ENCODE peak calls at places on chromosomes 16 and 17, in eight cellular contexts. O, N, J, A, B, Z, F and Q are unnamed samples. For H3K9me3, the result is how much of the 10 kb centered on the place peaks cover.

GRCh38 chr17:38584350-38584925 is 21.3 kb downstream of the SRCIN1 start:
- DNase-seq in O (peak), N (peak), J (peak), A (peak), B (peak), Z (peak), F (peak), Q (no peak)

GRCh38 chr16:31201511-31202401 is 804 bp downstream of the PYCARD start:
- DNase-seq in O (no peak), N (peak), J (peak), A (peak), B (peak), Z (peak), F (no peak), Q (no peak)

GRCh38 chr17:62891659-62892058 is 74.4 kb upstream of the TANC2 start:
- DNase-seq in O (no peak), N (no peak), J (no peak), A (no peak), B (no peak), Z (no peak), F (no peak), Q (no peak)

GRCh38 chr16:78579020-78579419 is 479.6 kb downstream of the WWOX start:
- DNase-seq in O (no peak), N (no peak), J (no peak), A (no peak), B (no peak), Z (no peak), F (no peak), Q (no peak)

GRCh38 chr17:81888105-81888987 is 3.0 kb downstream of the ALYREF start:
- DNase-seq in O (no peak), N (no peak), J (no peak), A (no peak), B (no peak), Z (no peak), F (no peak), Q (no peak)

GRCh38 chr17:55324296-55324978 is 59.7 kb downstream of the HLF start:
- DNase-seq in O (no peak), N (no peak), J (no peak), A (no peak), B (no peak), Z (no peak), F (no peak), Q (no peak)

GRCh38 chr17:1714488-1714979 is 4.4 kb upstream of the TLCD2 start:
- DNase-seq in O (peak), N (peak), J (peak), A (peak), B (no peak), Z (peak), F (peak), Q (peak)

GRCh38 chr16:79076039-79076767 is 524.3 kb downstream of the MAF start:
- DNase-seq in O (no peak), N (no peak), J (no peak), A (no peak), B (no peak), Z (no peak), F (no peak), Q (no peak)

GRCh38 chr17:37770631-37771518 is 26.0 kb upstream of the HNF1B start:
- DNase-seq in O (peak), N (peak), J (no peak), A (peak), B (no peak), Z (peak), F (no peak), Q (no peak)

GRCh38 chr16:10862432-10862831 is 14.6 kb upstream of the CIITA start:
- DNase-seq in O (peak), N (peak), J (no peak), A (no peak), B (no peak), Z (no peak), F (peak), Q (no peak)

GRCh38 chr17:48131216-48131824 is 23.8 kb downstream of the SNX11 start:
- DNase-seq in O (peak), N (peak), J (no peak), A (peak), B (peak), Z (peak), F (no peak), Q (peak)

GRCh38 chr17:7042507-7043194 is 1.2 kb downstream of the SLC16A11 start:
- DNase-seq in O (no peak), N (no peak), J (no peak), A (peak), B (peak), Z (no peak), F (no peak), Q (no peak)

GRCh38 chr17:68248886-68249872 is 1.3 kb downstream of the AMZ2 start:
- DNase-seq in O (no peak), N (no peak), J (no peak), A (no peak), B (peak), Z (no peak), F (no peak), Q (no peak)

GRCh38 chr17:41103896-41104295 is 1.3 kb upstream of the KRTAP4-9 start:
- DNase-seq in O (no peak), N (no peak), J (no peak), A (no peak), B (no peak), Z (no peak), F (no peak), Q (no peak)

GRCh38 chr16:68553186-68553585 is 14.1 kb downstream of the ZFP90 start:
- DNase-seq in O (no peak), N (no peak), J (no peak), A (no peak), B (no peak), Z (no peak), F (no peak), Q (no peak)
- H3K9me3 ChIP-seq in O (half or more), N (under half), J (under half), A (under half), B (half or more), Z (under half), F (under half), Q (half or more)

GRCh38 chr16:84986879-84987278 is 24.5 kb downstream of the ZDHHC7 start:
- DNase-seq in O (no peak), N (no peak), J (no peak), A (no peak), B (no peak), Z (no peak), F (no peak), Q (no peak)

GRCh38 chr16:84985079-84986065 is 26.0 kb downstream of the ZDHHC7 start:
- DNase-seq in O (no peak), N (no peak), J (no peak), A (no peak), B (no peak), Z (no peak), F (no peak), Q (peak)

GRCh38 chr16:84983308-84983707 is 28.0 kb downstream of the ZDHHC7 start:
- DNase-seq in O (no peak), N (no peak), J (no peak), A (no peak), B (no peak), Z (no peak), F (no peak), Q (no peak)

GRCh38 chr16:84988328-84989080 is 22.8 kb downstream of the ZDHHC7 start:
- DNase-seq in O (no peak), N (no peak), J (no peak), A (no peak), B (no peak), Z (no peak), F (no peak), Q (no peak)

DNA sequence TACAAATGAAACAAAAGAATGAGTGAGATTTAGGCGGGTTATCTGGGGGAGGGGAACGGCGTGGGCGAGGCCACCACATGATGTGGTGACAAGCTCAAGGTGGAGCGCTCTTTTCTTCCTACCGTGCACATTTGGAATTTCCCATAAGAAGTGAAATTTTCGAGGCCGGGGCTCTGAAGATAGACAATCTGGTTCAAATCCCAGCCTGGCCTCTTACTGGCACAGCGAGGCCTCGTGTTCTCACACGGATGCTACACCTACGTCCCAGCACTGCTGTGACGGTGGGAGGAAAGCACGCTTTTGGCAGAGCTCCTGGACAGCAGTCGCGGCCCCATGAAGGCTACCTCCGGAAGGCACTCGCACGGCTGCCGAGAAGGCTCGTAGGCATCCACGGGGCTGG is 25.2 kb downstream of the ZDHHC7 start:
- DNase-seq in O (no peak), N (no peak), J (no peak), A (no peak), B (no peak), Z (no peak), F (no peak), Q (no peak)
- H3K4me3 ChIP-seq in O (no peak), N (no peak), J (no peak), A (no peak), B (no peak), Z (no peak), F (no peak), Q (no peak)

DNA sequence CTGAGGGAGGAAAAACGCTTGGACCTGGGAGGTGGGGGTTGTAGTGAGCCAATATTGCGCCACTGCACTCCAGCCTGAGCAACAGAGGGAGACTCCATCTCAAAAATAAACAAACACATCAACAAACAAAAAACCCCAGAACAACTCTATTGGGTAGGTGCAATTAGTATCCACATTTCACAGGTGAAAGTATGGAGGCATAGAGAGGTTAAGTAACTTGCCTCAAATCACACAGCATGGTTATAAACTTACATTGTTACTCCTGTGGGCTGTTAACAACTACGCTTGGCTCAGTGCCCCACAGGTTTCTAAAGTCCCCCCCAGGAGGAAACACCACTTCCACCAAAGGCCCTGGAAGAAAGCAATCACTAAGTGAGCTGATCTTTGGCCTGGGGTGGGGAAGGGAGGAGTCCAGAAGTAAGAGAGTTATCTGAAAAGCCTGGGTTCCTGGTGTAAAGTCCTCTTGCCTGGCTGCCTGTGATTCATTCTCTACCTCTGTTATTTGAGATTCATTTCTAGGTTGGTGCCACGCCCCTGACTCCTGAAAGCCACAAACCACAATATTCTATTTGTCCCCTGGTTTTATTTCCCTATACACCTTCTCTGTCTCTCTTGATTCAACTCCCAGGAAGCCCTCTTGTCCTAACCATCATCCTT is 195.6 kb downstream of the XYLT1 start:
- DNase-seq in O (no peak), N (no peak), J (no peak), A (no peak), B (no peak), Z (peak), F (no peak), Q (no peak)
- H3K27ac ChIP-seq in O (no peak), N (no peak), J (no peak), A (no peak), B (no peak), Z (peak), F (no peak), Q (no peak)

GRCh38 chr16:35741546-35741945 is 2282.1 kb downstream of the TP53TG3F start:
- DNase-seq in O (no peak), N (no peak), J (no peak), A (no peak), B (no peak), Z (no peak), F (no peak), Q (no peak)
- H3K9me3 ChIP-seq in O (under half), N (under half), J (under half), A (under half), B (under half), Z (under half), F (under half), Q (under half)

DNA sequence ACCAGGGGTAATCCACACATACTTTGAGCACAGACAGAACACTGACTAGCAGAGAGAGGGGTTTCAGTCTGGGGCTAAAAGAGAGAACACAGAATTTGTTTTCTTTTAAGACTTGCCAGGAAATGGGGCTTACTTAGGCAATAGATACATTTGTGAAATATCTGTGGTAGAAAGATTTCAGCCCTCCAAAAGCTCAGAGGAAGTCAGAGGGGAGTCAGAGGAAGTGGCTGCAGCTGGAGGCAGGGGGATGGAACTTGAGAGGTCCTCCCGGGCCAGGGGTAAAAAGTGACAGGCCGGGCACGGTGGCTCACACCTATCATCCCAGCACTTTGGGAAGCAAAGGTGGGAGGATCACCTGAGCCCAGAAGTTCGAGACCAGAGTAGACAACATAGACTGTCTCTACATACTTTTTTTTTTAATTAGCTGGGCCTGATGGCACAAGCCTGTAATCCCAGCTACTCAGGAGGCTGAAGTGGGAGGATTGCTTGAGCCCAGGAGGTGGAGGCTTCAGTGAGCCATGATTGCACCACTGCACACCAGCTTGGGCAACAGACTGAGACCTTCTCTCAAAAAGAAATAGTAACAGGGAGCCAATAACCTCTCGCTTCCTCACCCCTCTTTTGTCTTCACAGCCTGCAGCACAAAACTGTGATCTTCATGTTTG is 49.9 kb downstream of the NLRC5 start:
- DNase-seq in O (no peak), N (no peak), J (no peak), A (no peak), B (no peak), Z (no peak), F (no peak), Q (peak)
- H3K4me3 ChIP-seq in O (no peak), N (no peak), J (no peak), A (no peak), B (no peak), Z (no peak), F (no peak), Q (no peak)